ENCODE peak calls at places on chromosomes 11 and 22, in seven cellular contexts. One of them, this sample, is unnamed. For H3K4me1, the result is how much of the 10 kb centered on the place peaks cover.

GRCh38 chr11:47359586-47359985 is 7.1 kb upstream of the MYBPC3 start:
- DNase-seq in aorta: no peak
- DNase-seq in upper lobe of right lung: no peak
- DNase-seq in transverse colon: no peak
- DNase-seq in mucosa of descending colon: no peak
- DNase-seq in CD8-positive, alpha-beta memory T cell: no peak
- DNase-seq in tibial artery: no peak
- DNase-seq in this sample: no peak

GRCh38 chr22:40008726-40009125 is 14.0 kb downstream of the FAM83F start:
- DNase-seq in aorta: peak
- DNase-seq in upper lobe of right lung: no peak
- DNase-seq in transverse colon: no peak
- DNase-seq in mucosa of descending colon: no peak
- DNase-seq in CD8-positive, alpha-beta memory T cell: no peak
- DNase-seq in tibial artery: no peak
- DNase-seq in this sample: no peak

GRCh38 chr11:110966131-110966530 is 253.9 kb upstream of the ARHGAP20 start:
- DNase-seq in aorta: no peak
- DNase-seq in upper lobe of right lung: no peak
- DNase-seq in transverse colon: no peak
- DNase-seq in mucosa of descending colon: no peak
- DNase-seq in CD8-positive, alpha-beta memory T cell: no peak
- DNase-seq in tibial artery: no peak
- DNase-seq in this sample: no peak

GRCh38 chr11:63999349-64000025 is 13.2 kb downstream of the OTUB1 start:
- DNase-seq in aorta: peak
- DNase-seq in upper lobe of right lung: no peak
- DNase-seq in transverse colon: peak
- DNase-seq in mucosa of descending colon: peak
- DNase-seq in CD8-positive, alpha-beta memory T cell: peak
- DNase-seq in tibial artery: peak
- DNase-seq in this sample: peak

GRCh38 chr11:7046474-7046873 is 26.2 kb downstream of the NLRP14 start:
- DNase-seq in aorta: no peak
- DNase-seq in upper lobe of right lung: no peak
- DNase-seq in transverse colon: no peak
- DNase-seq in mucosa of descending colon: no peak
- DNase-seq in CD8-positive, alpha-beta memory T cell: no peak
- DNase-seq in tibial artery: no peak
- DNase-seq in this sample: no peak

GRCh38 chr11:1341928-1342524 is 32.6 kb upstream of the TOLLIP start:
- DNase-seq in aorta: no peak
- DNase-seq in upper lobe of right lung: peak
- DNase-seq in transverse colon: no peak
- DNase-seq in mucosa of descending colon: no peak
- DNase-seq in CD8-positive, alpha-beta memory T cell: no peak
- DNase-seq in tibial artery: no peak
- DNase-seq in this sample: peak

GRCh38 chr22:21948390-21948789 is 4.3 kb downstream of the PPM1F start:
- DNase-seq in aorta: no peak
- DNase-seq in upper lobe of right lung: no peak
- DNase-seq in transverse colon: no peak
- DNase-seq in mucosa of descending colon: no peak
- DNase-seq in CD8-positive, alpha-beta memory T cell: no peak
- DNase-seq in tibial artery: no peak
- DNase-seq in this sample: no peak

GRCh38 chr11:118615282-118615979 is 8.0 kb downstream of the PHLDB1 start:
- DNase-seq in aorta: peak
- DNase-seq in upper lobe of right lung: peak
- DNase-seq in transverse colon: no peak
- DNase-seq in mucosa of descending colon: no peak
- DNase-seq in CD8-positive, alpha-beta memory T cell: no peak
- DNase-seq in tibial artery: no peak
- DNase-seq in this sample: no peak

GRCh38 chr11:121035823-121036222 is 11.9 kb downstream of the TBCEL start:
- DNase-seq in aorta: no peak
- DNase-seq in upper lobe of right lung: no peak
- DNase-seq in transverse colon: no peak
- DNase-seq in mucosa of descending colon: no peak
- DNase-seq in CD8-positive, alpha-beta memory T cell: no peak
- DNase-seq in tibial artery: no peak
- DNase-seq in this sample: no peak

GRCh38 chr11:72695354-72695753 is 21.1 kb upstream of the PDE2A start:
- DNase-seq in aorta: no peak
- DNase-seq in upper lobe of right lung: peak
- DNase-seq in transverse colon: no peak
- DNase-seq in mucosa of descending colon: no peak
- DNase-seq in CD8-positive, alpha-beta memory T cell: no peak
- DNase-seq in tibial artery: no peak
- DNase-seq in this sample: no peak

GRCh38 chr22:49705631-49706352 is 121.9 kb downstream of the BRD1 start:
- DNase-seq in aorta: no peak
- DNase-seq in upper lobe of right lung: no peak
- DNase-seq in transverse colon: no peak
- DNase-seq in mucosa of descending colon: no peak
- DNase-seq in CD8-positive, alpha-beta memory T cell: no peak
- DNase-seq in tibial artery: no peak
- DNase-seq in this sample: no peak

GRCh38 chr11:95363710-95364109 is 132.7 kb upstream of the SESN3 start:
- DNase-seq in aorta: no peak
- DNase-seq in upper lobe of right lung: no peak
- DNase-seq in transverse colon: no peak
- DNase-seq in mucosa of descending colon: no peak
- DNase-seq in CD8-positive, alpha-beta memory T cell: no peak
- DNase-seq in tibial artery: no peak
- DNase-seq in this sample: no peak

GRCh38 chr11:96167787-96168186 is 175.2 kb downstream of the MAML2 start:
- DNase-seq in aorta: no peak
- DNase-seq in upper lobe of right lung: no peak
- DNase-seq in transverse colon: no peak
- DNase-seq in mucosa of descending colon: no peak
- DNase-seq in CD8-positive, alpha-beta memory T cell: no peak
- DNase-seq in tibial artery: no peak
- DNase-seq in this sample: no peak

GRCh38 chr11:12827929-12828812 is 153.9 kb downstream of the TEAD1 start:
- DNase-seq in aorta: no peak
- DNase-seq in upper lobe of right lung: no peak
- DNase-seq in transverse colon: peak
- DNase-seq in mucosa of descending colon: peak
- DNase-seq in CD8-positive, alpha-beta memory T cell: no peak
- DNase-seq in tibial artery: no peak
- DNase-seq in this sample: peak

GRCh38 chr11:103601230-103601846 is 435.1 kb upstream of the DDI1 start:
- DNase-seq in aorta: no peak
- DNase-seq in upper lobe of right lung: no peak
- DNase-seq in transverse colon: no peak
- DNase-seq in mucosa of descending colon: no peak
- DNase-seq in CD8-positive, alpha-beta memory T cell: no peak
- DNase-seq in tibial artery: no peak
- DNase-seq in this sample: peak

GRCh38 chr22:49155809-49156580 is 671.7 kb downstream of the BRD1 start:
- DNase-seq in aorta: no peak
- DNase-seq in upper lobe of right lung: no peak
- DNase-seq in transverse colon: no peak
- DNase-seq in mucosa of descending colon: no peak
- DNase-seq in CD8-positive, alpha-beta memory T cell: no peak
- DNase-seq in tibial artery: no peak
- DNase-seq in this sample: no peak

GRCh38 chr11:66100272-66101037 is 30.4 kb downstream of the PACS1 start:
- DNase-seq in aorta: peak
- DNase-seq in upper lobe of right lung: peak
- DNase-seq in transverse colon: peak
- DNase-seq in mucosa of descending colon: peak
- DNase-seq in CD8-positive, alpha-beta memory T cell: peak
- DNase-seq in tibial artery: peak
- DNase-seq in this sample: peak

GRCh38 chr11:66101055-66101454 is 31.0 kb downstream of the PACS1 start:
- DNase-seq in aorta: no peak
- DNase-seq in upper lobe of right lung: no peak
- DNase-seq in transverse colon: no peak
- DNase-seq in mucosa of descending colon: no peak
- DNase-seq in CD8-positive, alpha-beta memory T cell: no peak
- DNase-seq in tibial artery: no peak
- DNase-seq in this sample: no peak

GRCh38 chr11:66106786-66107599 is 36.9 kb downstream of the PACS1 start:
- DNase-seq in aorta: no peak
- DNase-seq in upper lobe of right lung: no peak
- DNase-seq in transverse colon: no peak
- DNase-seq in mucosa of descending colon: no peak
- DNase-seq in CD8-positive, alpha-beta memory T cell: no peak
- DNase-seq in tibial artery: no peak
- DNase-seq in this sample: no peak

GRCh38 chr11:66107600-66108151 is 37.6 kb downstream of the PACS1 start:
- DNase-seq in aorta: no peak
- DNase-seq in upper lobe of right lung: no peak
- DNase-seq in transverse colon: no peak
- DNase-seq in mucosa of descending colon: no peak
- DNase-seq in CD8-positive, alpha-beta memory T cell: no peak
- DNase-seq in tibial artery: no peak
- DNase-seq in this sample: no peak

DNA sequence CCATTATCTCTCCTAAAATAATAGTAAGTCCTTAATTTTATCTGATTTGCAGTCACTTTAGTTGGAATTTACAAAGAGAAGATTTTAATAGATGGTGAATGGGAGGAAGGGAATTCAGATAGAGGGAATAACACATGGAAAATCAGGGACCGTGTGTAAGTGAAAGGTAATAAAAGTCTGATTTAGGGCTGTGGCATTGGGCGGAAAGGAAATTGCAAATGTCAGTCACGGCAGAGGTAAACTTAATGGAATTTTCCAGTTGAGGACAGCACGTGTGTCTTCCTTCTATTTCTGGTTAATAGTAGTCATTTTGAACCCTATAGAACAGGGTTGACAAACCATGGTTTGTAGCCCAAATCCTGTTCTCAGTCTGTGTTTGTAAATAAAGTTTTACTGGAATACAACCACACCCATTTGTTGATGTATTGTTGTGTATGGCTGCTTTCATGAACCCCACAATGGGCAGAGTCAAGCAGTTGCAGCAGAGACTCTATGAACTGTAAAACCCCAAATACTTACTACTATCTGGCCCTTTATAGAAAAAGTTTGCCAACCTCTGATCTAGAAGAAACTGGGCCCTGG is 34.1 kb downstream of the PACS1 start:
- DNase-seq in aorta: no peak
- DNase-seq in upper lobe of right lung: no peak
- DNase-seq in transverse colon: no peak
- DNase-seq in mucosa of descending colon: no peak
- DNase-seq in CD8-positive, alpha-beta memory T cell: no peak
- DNase-seq in tibial artery: no peak
- DNase-seq in this sample: no peak
- H3K4me1 ChIP-seq in aorta: under half
- H3K4me1 ChIP-seq in upper lobe of right lung: under half
- H3K4me1 ChIP-seq in transverse colon: under half
- H3K4me1 ChIP-seq in mucosa of descending colon: under half
- H3K4me1 ChIP-seq in CD8-positive, alpha-beta memory T cell: half or more
- H3K4me1 ChIP-seq in tibial artery: under half
- H3K4me1 ChIP-seq in this sample: under half

DNA sequence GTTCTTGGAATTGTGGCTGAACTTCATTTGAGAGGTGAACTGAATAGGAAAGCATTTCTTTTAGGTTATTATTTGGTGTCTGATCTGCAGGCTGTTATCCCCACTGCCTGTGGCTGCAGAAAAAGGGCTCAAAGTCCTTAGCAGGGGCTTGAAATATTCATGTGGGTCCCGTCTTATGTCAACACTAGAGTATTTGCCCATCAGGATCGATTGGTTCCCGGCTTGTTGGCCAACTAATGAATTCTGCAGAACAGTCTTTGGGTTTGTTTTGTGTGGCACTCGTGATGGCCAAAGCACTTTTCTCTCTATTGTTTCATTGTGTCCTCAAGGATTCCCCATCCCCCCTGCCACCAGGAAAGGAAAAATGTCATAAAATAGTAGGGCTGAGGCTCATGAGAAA is 211.9 kb downstream of the MYO18B start:
- DNase-seq in aorta: no peak
- DNase-seq in upper lobe of right lung: no peak
- DNase-seq in transverse colon: no peak
- DNase-seq in mucosa of descending colon: no peak
- DNase-seq in CD8-positive, alpha-beta memory T cell: no peak
- DNase-seq in tibial artery: no peak
- DNase-seq in this sample: no peak
- H3K4me1 ChIP-seq in aorta: under half
- H3K4me1 ChIP-seq in upper lobe of right lung: under half
- H3K4me1 ChIP-seq in transverse colon: under half
- H3K4me1 ChIP-seq in mucosa of descending colon: under half
- H3K4me1 ChIP-seq in CD8-positive, alpha-beta memory T cell: under half
- H3K4me1 ChIP-seq in tibial artery: under half
- H3K4me1 ChIP-seq in this sample: under half

GRCh38 chr22:33828302-33828701 is 92.0 kb downstream of the LARGE1 start:
- DNase-seq in aorta: no peak
- DNase-seq in upper lobe of right lung: no peak
- DNase-seq in transverse colon: no peak
- DNase-seq in mucosa of descending colon: no peak
- DNase-seq in CD8-positive, alpha-beta memory T cell: no peak
- DNase-seq in tibial artery: no peak
- DNase-seq in this sample: no peak

GRCh38 chr22:33821290-33821689 is 99.0 kb downstream of the LARGE1 start:
- DNase-seq in aorta: no peak
- DNase-seq in upper lobe of right lung: no peak
- DNase-seq in transverse colon: no peak
- DNase-seq in mucosa of descending colon: no peak
- DNase-seq in CD8-positive, alpha-beta memory T cell: no peak
- DNase-seq in tibial artery: no peak
- DNase-seq in this sample: no peak

GRCh38 chr22:33829549-33830280 is 90.6 kb downstream of the LARGE1 start:
- DNase-seq in aorta: no peak
- DNase-seq in upper lobe of right lung: no peak
- DNase-seq in transverse colon: no peak
- DNase-seq in mucosa of descending colon: no peak
- DNase-seq in CD8-positive, alpha-beta memory T cell: no peak
- DNase-seq in tibial artery: no peak
- DNase-seq in this sample: no peak

GRCh38 chr22:33823552-33823951 is 96.7 kb downstream of the LARGE1 start:
- DNase-seq in aorta: no peak
- DNase-seq in upper lobe of right lung: no peak
- DNase-seq in transverse colon: no peak
- DNase-seq in mucosa of descending colon: no peak
- DNase-seq in CD8-positive, alpha-beta memory T cell: no peak
- DNase-seq in tibial artery: no peak
- DNase-seq in this sample: no peak

DNA sequence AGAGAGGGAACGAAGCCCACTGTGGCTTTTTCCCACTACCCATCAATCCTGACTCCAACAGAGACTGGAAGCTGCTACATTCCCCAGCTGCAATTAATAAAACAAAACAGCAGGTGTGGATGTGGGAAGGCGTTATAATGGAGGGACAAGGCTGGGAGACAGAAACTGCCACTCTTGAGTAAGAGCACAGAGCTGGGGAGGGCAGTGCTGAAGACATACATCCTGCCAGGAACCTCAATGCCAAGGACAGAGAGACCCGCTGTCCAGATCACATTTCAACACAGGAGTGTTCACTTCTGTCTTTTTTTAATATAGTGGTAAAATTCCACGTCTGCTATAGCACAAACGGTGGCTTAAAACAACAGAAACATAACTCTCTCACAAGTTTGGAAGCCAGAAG is 94.5 kb downstream of the LARGE1 start:
- DNase-seq in aorta: no peak
- DNase-seq in upper lobe of right lung: no peak
- DNase-seq in transverse colon: no peak
- DNase-seq in mucosa of descending colon: no peak
- DNase-seq in CD8-positive, alpha-beta memory T cell: no peak
- DNase-seq in tibial artery: no peak
- DNase-seq in this sample: no peak
- H3K4me1 ChIP-seq in aorta: under half
- H3K4me1 ChIP-seq in upper lobe of right lung: under half
- H3K4me1 ChIP-seq in transverse colon: under half
- H3K4me1 ChIP-seq in mucosa of descending colon: under half
- H3K4me1 ChIP-seq in CD8-positive, alpha-beta memory T cell: under half
- H3K4me1 ChIP-seq in tibial artery: under half
- H3K4me1 ChIP-seq in this sample: under half

GRCh38 chr11:126337121-126337471 is 18.4 kb upstream of the ST3GAL4 start:
- DNase-seq in aorta: peak
- DNase-seq in upper lobe of right lung: no peak
- DNase-seq in transverse colon: no peak
- DNase-seq in mucosa of descending colon: no peak
- DNase-seq in CD8-positive, alpha-beta memory T cell: no peak
- DNase-seq in tibial artery: no peak
- DNase-seq in this sample: no peak
- H3K4me1 ChIP-seq in aorta: under half
- H3K4me1 ChIP-seq in upper lobe of right lung: under half
- H3K4me1 ChIP-seq in transverse colon: under half
- H3K4me1 ChIP-seq in mucosa of descending colon: under half
- H3K4me1 ChIP-seq in CD8-positive, alpha-beta memory T cell: under half
- H3K4me1 ChIP-seq in tibial artery: under half
- H3K4me1 ChIP-seq in this sample: under half